ENCODE peak calls at places on chromosomes 3 and 15, in ten cellular contexts. Z is ovary, B is NB4, U is A549, M is heart left ventricle, F is prostate gland, R is HepG2, O is tibial nerve, Q is body of pancreas, A is GM12892. S is an unnamed sample.

GRCh38 chr3:111338059-111338698 is 203.8 kb upstream of the CD96 start:
- DNase-seq in Q (peak), M (no peak), F (peak), O (peak), B (peak), A (no peak), U (peak), R (peak), Z (peak), S (peak)

GRCh38 chr3:4582634-4583033 is 89.5 kb downstream of the ITPR1 start:
- DNase-seq in A (no peak), U (no peak), R (no peak), Q (no peak), F (no peak), B (no peak), M (no peak), O (no peak), Z (no peak), S (no peak)

GRCh38 chr3:150736316-150736719 is 26.7 kb downstream of the SIAH2 start:
- DNase-seq in M (no peak), R (peak), Z (no peak), F (no peak), O (no peak), B (no peak), A (no peak), Q (no peak), U (no peak), S (no peak)

GRCh38 chr3:102230057-102230456 is 204.8 kb upstream of the ZPLD1 start:
- DNase-seq in M (no peak), O (no peak), Q (no peak), F (no peak), B (peak), U (no peak), Z (no peak), R (no peak), A (no peak), S (peak)

GRCh38 chr3:179921500-179921899 is 115.2 kb downstream of the PEX5L start:
- DNase-seq in Q (no peak), Z (no peak), O (no peak), R (no peak), M (no peak), U (no peak), A (no peak), B (no peak), F (no peak), S (no peak)

GRCh38 chr3:141373768-141374526 is 5.6 kb downstream of the ZBTB38 start:
- DNase-seq in Q (no peak), A (no peak), O (no peak), F (no peak), M (no peak), B (no peak), U (peak), Z (no peak), R (no peak), S (no peak)

GRCh38 chr3:137163241-137163916 is 205.6 kb downstream of the IL20RB start:
- DNase-seq in A (no peak), Z (peak), B (no peak), F (no peak), O (no peak), U (no peak), Q (peak), R (no peak), M (no peak), S (no peak)

GRCh38 chr3:2967851-2968250 is 142.3 kb downstream of the IL5RA start:
- DNase-seq in F (no peak), A (no peak), R (no peak), Q (no peak), Z (no peak), U (no peak), O (no peak), M (no peak), B (no peak), S (no peak)

GRCh38 chr15:28786521-28786920 is 61.9 kb downstream of the GOLGA6L7 start:
- DNase-seq in A (no peak), F (no peak), M (no peak), B (peak), R (no peak), U (no peak), Q (no peak), Z (no peak), O (no peak), S (no peak)

GRCh38 chr3:98734311-98734710 is 28.8 kb upstream of the ST3GAL6 start:
- DNase-seq in R (no peak), F (no peak), Q (no peak), A (no peak), O (no peak), U (no peak), M (no peak), B (peak), Z (no peak), S (no peak)

GRCh38 chr3:101784850-101785613 is 6.0 kb downstream of the NXPE3 start:
- DNase-seq in A (no peak), F (no peak), M (no peak), Z (no peak), B (peak), Q (no peak), R (no peak), U (no peak), O (no peak), S (no peak)

GRCh38 chr15:82312611-82313349 is 36.5 kb downstream of the GOLGA6L10 start:
- DNase-seq in Z (no peak), O (no peak), M (no peak), R (no peak), Q (no peak), F (no peak), B (no peak), A (no peak), U (no peak), S (no peak)

GRCh38 chr15:90529369-90530249 is at the start of gene CRTC3:
- DNase-seq in O (peak), B (peak), R (no peak), M (peak), Q (peak), U (peak), Z (peak), F (peak), A (peak), S (peak)

GRCh38 chr3:157856078-157856939 is 249.9 kb downstream of the SHOX2 start:
- DNase-seq in F (no peak), R (no peak), Q (peak), Z (no peak), O (no peak), U (no peak), B (no peak), M (no peak), A (no peak), S (no peak)

GRCh38 chr3:143763568-143764162 is 84.6 kb downstream of the SLC9A9 start:
- DNase-seq in M (no peak), U (no peak), O (no peak), R (no peak), Z (no peak), F (no peak), A (no peak), Q (no peak), B (no peak), S (peak)

GRCh38 chr15:91234759-91235158 is 134.7 kb downstream of the SV2B start:
- DNase-seq in M (no peak), F (no peak), B (no peak), O (no peak), R (no peak), Q (no peak), U (no peak), Z (no peak), A (no peak), S (no peak)

GRCh38 chr3:100335137-100335833 is 728 bp downstream of the NIT2 start:
- DNase-seq in O (no peak), M (no peak), B (peak), R (peak), Z (peak), A (peak), U (peak), Q (no peak), F (no peak), S (peak)

GRCh38 chr3:35950045-35950444 is 310.7 kb downstream of the ARPP21 start:
- DNase-seq in B (no peak), A (no peak), R (no peak), U (no peak), O (no peak), Q (no peak), F (no peak), Z (no peak), M (no peak), S (no peak)

GRCh38 chr3:182683335-182684257 is 109.7 kb upstream of the ATP11B start:
- DNase-seq in Q (peak), R (peak), M (no peak), Z (peak), F (peak), B (peak), A (peak), O (peak), U (peak), S (peak)

GRCh38 chr15:38217788-38218609 is 34.6 kb upstream of the SPRED1 start:
- DNase-seq in B (peak), U (no peak), Q (no peak), O (no peak), M (no peak), A (no peak), Z (no peak), F (no peak), R (no peak), S (no peak)

GRCh38 chr15:74242296-74242929 is 6.3 kb downstream of the CCDC33 start:
- DNase-seq in R (peak), A (no peak), Q (peak), F (no peak), Z (no peak), B (no peak), M (no peak), U (peak), O (no peak), S (no peak)

GRCh38 chr15:80703965-80704364 is 8.9 kb downstream of the ABHD17C start:
- DNase-seq in M (no peak), A (no peak), Q (no peak), R (no peak), U (no peak), F (no peak), O (no peak), B (no peak), Z (no peak), S (no peak)

GRCh38 chr3:55571216-55571813 is 84.2 kb upstream of the WNT5A start:
- DNase-seq in Q (no peak), Z (no peak), M (no peak), F (no peak), U (no peak), R (no peak), A (no peak), B (no peak), O (no peak), S (no peak)

GRCh38 chr15:43934480-43934879 is 107.7 kb downstream of the WDR76 start:
- DNase-seq in O (no peak), A (no peak), B (no peak), M (no peak), Q (no peak), Z (no peak), F (no peak), R (no peak), U (no peak), S (no peak)

GRCh38 chr3:47003461-47004368 is 24.2 kb downstream of the NBEAL2 start:
- DNase-seq in Z (no peak), B (no peak), A (peak), M (no peak), U (no peak), O (no peak), F (no peak), R (no peak), Q (no peak), S (no peak)

GRCh38 chr15:43920815-43921214 is 94.0 kb downstream of the WDR76 start:
- DNase-seq in M (no peak), R (no peak), O (no peak), A (no peak), U (no peak), F (no peak), B (no peak), Q (no peak), Z (no peak), S (no peak)

GRCh38 chr15:81087694-81088093 is 46.4 kb upstream of the CFAP161 start:
- DNase-seq in M (no peak), B (no peak), A (no peak), Z (no peak), O (no peak), U (no peak), Q (no peak), R (no peak), F (no peak), S (no peak)

GRCh38 chr3:52679139-52679538 is 6.6 kb downstream of the PBRM1 start:
- DNase-seq in O (no peak), Q (no peak), B (no peak), Z (no peak), M (no peak), A (no peak), F (no peak), U (no peak), R (no peak), S (no peak)

GRCh38 chr15:28995721-28996120 is 109.9 kb downstream of the APBA2 start:
- DNase-seq in F (no peak), U (no peak), O (no peak), Z (no peak), R (no peak), M (no peak), B (no peak), A (no peak), Q (no peak), S (no peak)

GRCh38 chr3:162777118-162777517 is 1280.5 kb downstream of the OTOL1 start:
- DNase-seq in R (no peak), Z (no peak), O (no peak), Q (no peak), B (no peak), M (no peak), U (no peak), F (no peak), A (no peak), S (peak)

GRCh38 chr3:156551746-156552145 is 3.2 kb downstream of the SSR3 start:
- DNase-seq in U (no peak), Q (no peak), F (no peak), R (no peak), Z (no peak), A (no peak), M (no peak), B (no peak), O (no peak), S (peak)

GRCh38 chr15:75213768-75214221 is 12.1 kb downstream of the C15orf39 start:
- DNase-seq in A (no peak), B (no peak), Q (no peak), R (no peak), M (no peak), Z (no peak), O (no peak), U (no peak), F (no peak), S (no peak)

GRCh38 chr3:16102905-16103364 is 71.5 kb upstream of the GALNT15 start:
- DNase-seq in U (no peak), Q (no peak), O (no peak), M (no peak), B (no peak), F (no peak), R (peak), A (no peak), Z (no peak), S (no peak)

GRCh38 chr15:38252481-38253311 is at the start of gene SPRED1:
- DNase-seq in F (peak), O (peak), R (peak), M (peak), U (no peak), A (peak), B (peak), Z (peak), Q (peak), S (peak)

GRCh38 chr3:119717520-119717919 is 14.7 kb downstream of the CFAP91 start:
- DNase-seq in Z (no peak), F (no peak), M (no peak), R (no peak), Q (no peak), B (no peak), U (no peak), A (no peak), O (no peak), S (no peak)

GRCh38 chr3:119715105-119715504 is 12.3 kb downstream of the CFAP91 start:
- DNase-seq in A (no peak), Z (no peak), O (no peak), B (no peak), U (no peak), Q (no peak), M (no peak), F (no peak), R (no peak), S (no peak)

GRCh38 chr3:119716998-119717397 is 14.2 kb downstream of the CFAP91 start:
- DNase-seq in B (no peak), M (no peak), U (no peak), Z (peak), A (no peak), Q (peak), O (no peak), R (peak), F (no peak), S (no peak)
- TF ChIP-seq POLR2A in B (no peak), M (no peak), U (no peak), Z (no peak), A (no peak), Q (no peak), O (no peak), R (no peak), F (no peak), S (no peak)

GRCh38 chr15:68634531-68634930 is 55.7 kb downstream of the CORO2B start:
- DNase-seq in B (no peak), O (no peak), Q (no peak), R (no peak), F (no peak), M (no peak), U (no peak), A (no peak), Z (no peak), S (no peak)
- TF ChIP-seq POLR2A in B (no peak), O (no peak), Q (no peak), R (no peak), F (no peak), M (no peak), U (no peak), A (no peak), Z (no peak), S (no peak)

DNA sequence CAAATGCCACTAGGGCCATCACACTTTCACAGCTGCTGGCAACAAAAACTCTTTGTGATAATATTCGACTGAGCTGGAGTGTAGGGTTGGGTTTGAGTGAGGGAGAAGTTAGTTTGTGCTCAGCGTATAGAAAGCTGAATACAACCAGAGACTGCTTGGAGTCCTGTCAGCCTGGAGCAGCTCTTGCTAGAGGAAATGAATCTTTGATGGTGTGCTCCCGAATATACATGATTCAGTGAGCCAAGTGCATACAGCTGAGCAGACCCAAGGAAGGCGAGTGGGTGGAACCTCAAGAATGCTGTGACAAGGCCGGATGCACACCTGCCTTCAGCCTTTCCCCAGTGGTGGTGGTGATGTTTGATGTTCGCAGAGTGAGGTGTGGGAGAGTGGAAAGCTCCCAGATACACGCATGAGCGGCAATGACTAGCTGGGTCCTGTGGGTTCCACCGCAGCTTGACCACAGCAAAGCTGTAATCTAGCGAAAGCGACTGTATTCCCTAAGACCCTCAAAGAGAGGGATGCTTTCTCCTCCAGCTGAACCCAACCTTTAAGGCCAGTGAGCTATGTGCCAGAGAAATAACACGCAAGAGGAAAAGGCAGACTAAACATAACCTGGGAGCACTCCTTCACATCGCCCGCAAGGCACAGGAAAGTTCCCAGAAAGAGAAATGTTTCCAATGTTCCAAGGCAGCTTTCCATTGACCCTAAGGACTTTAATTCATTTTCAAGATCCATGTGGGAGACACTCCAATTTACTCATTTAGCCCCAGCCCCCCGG is 1.2 kb downstream of the ARHGEF3 start:
- DNase-seq in U (no peak), B (no peak), Q (peak), F (no peak), O (no peak), Z (no peak), A (peak), R (no peak), M (no peak), S (no peak)
- TF ChIP-seq POLR2A in U (no peak), B (no peak), Q (peak), F (no peak), O (no peak), Z (peak), A (no peak), R (no peak), M (no peak), S (no peak)

GRCh38 chr3:25277503-25277902 is 150.6 kb upstream of the RARB start:
- DNase-seq in U (no peak), B (no peak), M (no peak), R (no peak), Z (no peak), Q (no peak), A (no peak), F (no peak), O (no peak), S (no peak)
- TF ChIP-seq POLR2A in U (no peak), B (no peak), M (no peak), R (no peak), Z (no peak), Q (no peak), A (no peak), F (no peak), O (no peak), S (no peak)

DNA sequence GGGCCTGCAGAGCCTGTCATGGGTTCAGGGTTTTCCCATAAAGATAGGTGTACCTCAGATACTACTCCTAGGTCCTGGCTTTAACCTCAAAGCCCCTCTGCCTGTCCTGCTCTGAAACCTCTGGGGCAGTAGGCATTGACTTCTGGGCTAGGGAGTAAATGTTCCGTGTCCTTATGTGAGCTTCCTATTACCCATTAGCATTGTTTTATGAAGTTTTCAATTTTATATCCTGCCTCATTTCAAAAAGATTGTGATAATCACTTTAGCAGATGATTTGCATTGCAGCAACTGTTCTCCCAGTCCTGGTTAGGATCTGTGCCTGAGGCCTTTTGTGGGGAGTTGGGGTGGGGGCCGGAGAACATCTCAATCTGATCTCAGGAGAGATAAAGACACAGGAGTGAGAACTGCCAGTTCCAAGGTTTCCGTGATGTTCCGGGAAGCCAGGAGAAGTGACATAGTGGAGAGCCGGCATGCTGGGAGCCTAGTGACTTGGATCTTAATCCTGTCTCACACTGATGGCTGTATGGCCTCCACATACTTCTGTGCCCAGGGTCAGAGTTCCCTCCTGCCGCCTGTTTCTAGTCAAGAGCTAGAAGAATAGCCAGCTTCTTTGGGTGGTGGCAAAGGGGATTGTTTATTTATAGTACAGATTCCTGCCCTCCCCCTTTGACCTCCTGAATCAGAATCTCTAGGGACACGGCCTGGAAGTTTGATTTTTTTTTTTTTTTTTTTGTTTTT is 10.6 kb downstream of the TPM1 start:
- DNase-seq in F (peak), U (no peak), M (peak), Q (peak), R (peak), O (peak), A (no peak), B (no peak), Z (no peak), S (peak)
- TF ChIP-seq POLR2A in F (no peak), U (no peak), M (no peak), Q (no peak), R (no peak), O (no peak), A (no peak), B (no peak), Z (no peak), S (no peak)

GRCh38 chr3:197354195-197355059 is 56.0 kb upstream of the DLG1 start:
- DNase-seq in M (peak), O (no peak), F (peak), B (no peak), Q (peak), R (no peak), Z (peak), U (no peak), A (peak), S (no peak)
- TF ChIP-seq POLR2A in M (no peak), O (no peak), F (no peak), B (no peak), Q (no peak), R (no peak), Z (no peak), U (no peak), A (no peak), S (no peak)

DNA sequence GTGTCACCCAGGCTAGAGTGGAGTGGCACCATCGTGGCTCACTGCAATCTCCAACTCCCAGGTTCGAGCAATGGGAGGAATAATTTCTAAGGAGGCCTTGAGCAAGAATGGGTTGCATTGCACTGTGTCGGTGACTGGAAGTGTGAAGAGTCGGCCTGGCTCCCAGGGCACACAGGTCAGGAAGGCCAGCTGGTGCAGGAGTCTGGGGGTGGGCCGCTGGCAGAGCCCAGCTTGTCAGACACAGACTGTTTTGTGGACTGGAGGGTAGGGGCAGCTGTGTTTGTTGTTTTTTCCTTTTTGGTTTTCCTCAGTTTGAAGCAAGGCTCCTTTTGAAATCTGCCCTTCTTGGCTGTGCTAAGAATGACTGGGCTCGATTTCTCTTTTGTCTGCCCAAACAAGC is 66.2 kb downstream of the ITGA11 start:
- DNase-seq in F (no peak), U (no peak), O (no peak), A (no peak), M (no peak), R (no peak), Z (no peak), B (no peak), Q (no peak), S (no peak)
- TF ChIP-seq POLR2A in F (no peak), U (no peak), O (no peak), A (no peak), M (no peak), R (no peak), Z (no peak), B (no peak), Q (no peak), S (no peak)